ENCODE peak calls at places on chromosome 15, in eight cellular contexts. P, W, M, N, K, F, R and S are unnamed samples.

GRCh38 chr15:85094685-85095084 is 113.0 kb downstream of the PDE8A start:
- DNase-seq in P (no peak), W (no peak), M (no peak), N (no peak), K (no peak), F (no peak), R (no peak), S (no peak)

GRCh38 chr15:66800584-66801235 is 98.7 kb downstream of the SMAD6 start:
- DNase-seq in P (peak), W (no peak), M (no peak), N (no peak), K (no peak), F (no peak), R (no peak), S (no peak)

GRCh38 chr15:99121691-99122410 is 17.0 kb downstream of the SYNM start:
- DNase-seq in P (no peak), W (no peak), M (no peak), N (no peak), K (no peak), F (no peak), R (no peak), S (no peak)

GRCh38 chr15:40309344-40309862 is 1.7 kb upstream of the PLCB2 start:
- DNase-seq in P (no peak), W (no peak), M (no peak), N (no peak), K (no peak), F (no peak), R (no peak), S (no peak)

GRCh38 chr15:68204776-68205557 is at the start of gene CALML4:
- DNase-seq in P (peak), W (no peak), M (peak), N (no peak), K (peak), F (no peak), R (no peak), S (no peak)

GRCh38 chr15:39194431-39194830 is 386.4 kb upstream of the THBS1 start:
- DNase-seq in P (no peak), W (no peak), M (no peak), N (no peak), K (no peak), F (no peak), R (no peak), S (no peak)

GRCh38 chr15:77851696-77852095 is 219.0 kb upstream of the LINGO1 start:
- DNase-seq in P (no peak), W (no peak), M (no peak), N (peak), K (no peak), F (no peak), R (no peak), S (no peak)

GRCh38 chr15:55990986-55991385 is 2.4 kb downstream of the NEDD4 start:
- DNase-seq in P (no peak), W (no peak), M (no peak), N (no peak), K (no peak), F (no peak), R (no peak), S (no peak)

GRCh38 chr15:77016321-77016695 is 21.4 kb downstream of the PSTPIP1 start:
- DNase-seq in P (no peak), W (no peak), M (no peak), N (no peak), K (no peak), F (no peak), R (no peak), S (no peak)

GRCh38 chr15:28918141-28918983 is 32.6 kb downstream of the APBA2 start:
- DNase-seq in P (no peak), W (peak), M (no peak), N (no peak), K (no peak), F (no peak), R (no peak), S (no peak)